ENCODE peak calls at places on chromosomes 16 and 17, in six cellular contexts. Q is amniotic stem cell, V is GM06990, G is HuH-7.5, W is GM18507, I is LoVo. Y is an unnamed sample.

GRCh38 chr17:63932008-63932561 is at the start of gene CD79B:
- DNase-seq in Q (no peak), V (peak), G (no peak), W (peak), I (no peak), Y (peak)

GRCh38 chr16:86901483-86901882 is 323.1 kb downstream of the FOXL1 start:
- DNase-seq in Q (peak), V (no peak), G (no peak), W (no peak), I (no peak), Y (no peak)

GRCh38 chr16:23597003-23597756 is 1.1 kb upstream of the NDUFAB1 start:
- DNase-seq in Q (no peak), V (peak), G (peak), W (no peak), I (peak), Y (peak)

GRCh38 chr17:58710948-58711552 is 18.6 kb downstream of the RAD51C start:
- DNase-seq in Q (peak), V (no peak), G (peak), W (no peak), I (peak), Y (no peak)

GRCh38 chr17:61387511-61388305 is 11.9 kb upstream of the TBX2 start:
- DNase-seq in Q (no peak), V (no peak), G (no peak), W (no peak), I (no peak), Y (no peak)

GRCh38 chr17:51006601-51007000 is 114.1 kb downstream of the SPAG9 start:
- DNase-seq in Q (no peak), V (no peak), G (no peak), W (no peak), I (no peak), Y (no peak)

GRCh38 chr16:70691223-70692129 is 5.6 kb upstream of the MTSS2 start:
- DNase-seq in Q (peak), V (no peak), G (no peak), W (no peak), I (no peak), Y (no peak)

GRCh38 chr16:31710880-31711279 is 162.7 kb upstream of the ZNF267 start:
- DNase-seq in Q (no peak), V (no peak), G (no peak), W (no peak), I (no peak), Y (no peak)

GRCh38 chr17:41965694-41966375 is 760 bp upstream of the CNP start:
- DNase-seq in Q (no peak), V (peak), G (peak), W (no peak), I (peak), Y (peak)

GRCh38 chr17:78366109-78366848 is 6.4 kb upstream of the SOCS3 start:
- DNase-seq in Q (no peak), V (no peak), G (no peak), W (no peak), I (no peak), Y (peak)

GRCh38 chr16:87161822-87162676 is 155.1 kb downstream of the C16orf95 start:
- DNase-seq in Q (no peak), V (no peak), G (no peak), W (no peak), I (no peak), Y (no peak)

GRCh38 chr16:81130126-81130525 is 33.9 kb upstream of the GCSH start:
- DNase-seq in Q (no peak), V (no peak), G (no peak), W (no peak), I (no peak), Y (no peak)

GRCh38 chr17:27577124-27577761 is 53.7 kb upstream of the LGALS9 start:
- DNase-seq in Q (no peak), V (no peak), G (no peak), W (no peak), I (no peak), Y (no peak)

GRCh38 chr17:28807925-28808641 is 34.5 kb downstream of the FAM222B start:
- DNase-seq in Q (peak), V (no peak), G (no peak), W (no peak), I (peak), Y (no peak)

GRCh38 chr17:8623591-8623990 is 6.9 kb downstream of the MYH10 start:
- DNase-seq in Q (no peak), V (no peak), G (no peak), W (no peak), I (no peak), Y (no peak)

GRCh38 chr16:53504665-53505064 is 1.7 kb upstream of the AKTIP start:
- DNase-seq in Q (no peak), V (no peak), G (no peak), W (no peak), I (no peak), Y (no peak)

GRCh38 chr17:57755479-57756070 is 10.5 kb upstream of the CCDC182 start:
- DNase-seq in Q (no peak), V (no peak), G (no peak), W (no peak), I (no peak), Y (no peak)

GRCh38 chr17:6701719-6702118 is 11.4 kb downstream of the SLC13A5 start:
- DNase-seq in Q (no peak), V (no peak), G (peak), W (no peak), I (no peak), Y (peak)

GRCh38 chr16:56872863-56873391 is 7.9 kb downstream of the SLC12A3 start:
- DNase-seq in Q (no peak), V (no peak), G (no peak), W (no peak), I (no peak), Y (no peak)